ENCODE peak calls at places on chromosomes 6 and 20, in four cellular contexts. E is effector memory CD8-positive, alpha-beta T cell; R is right lobe of liver; Z is transverse colon. T is an unnamed sample.

GRCh38 chr20:35369804-35370203 is 42.0 kb downstream of the UQCC1 start:
- DNase-seq in E (no peak), R (no peak), Z (no peak), T (no peak)

GRCh38 chr6:35473075-35473848 is 5.1 kb downstream of the RPL10A start:
- DNase-seq in E (no peak), R (no peak), Z (no peak), T (no peak)

GRCh38 chr6:130602151-130602770 is 224.9 kb upstream of the SMLR1 start:
- DNase-seq in E (no peak), R (no peak), Z (no peak), T (no peak)

GRCh38 chr6:31794294-31794865 is 1.2 kb downstream of the VARS1 start:
- DNase-seq in E (no peak), R (no peak), Z (no peak), T (no peak)

GRCh38 chr6:165616116-165616515 is 46.9 kb downstream of the PDE10A start:
- DNase-seq in E (no peak), R (no peak), Z (no peak), T (no peak)

GRCh38 chr6:34201455-34202098 is 35.1 kb upstream of the HMGA1 start:
- DNase-seq in E (no peak), R (no peak), Z (no peak), T (no peak)

GRCh38 chr20:34544109-34544793 is 14.3 kb upstream of the MAP1LC3A start:
- DNase-seq in E (no peak), R (no peak), Z (peak; percentile 33), T (no peak)

GRCh38 chr6:37630281-37630799 is 67.3 kb downstream of the MDGA1 start:
- DNase-seq in E (no peak), R (no peak), Z (no peak), T (peak; percentile 80)

GRCh38 chr6:136613477-136613876 is 63.3 kb upstream of the MAP7 start:
- DNase-seq in E (no peak), R (no peak), Z (no peak), T (no peak)

GRCh38 chr20:57928181-57928967 is 218.6 kb upstream of the PMEPA1 start:
- DNase-seq in E (no peak), R (no peak), Z (no peak), T (no peak)

T was measured in mucosa of gallbladder.